ENCODE peak calls at places on chromosome 22, in six cellular contexts. M is IMR-90, D is PC-3, G is H1, W is prostate gland, F is epithelial cell of esophagus. P is an unnamed sample.

GRCh38 chr22:42601879-42602465 is 12.7 kb downstream of the POLDIP3 start:
- DNase-seq in M (no peak), D (no peak), G (no peak), W (no peak), F (no peak), P (no peak)

GRCh38 chr22:44025171-44026065 is 1.3 kb downstream of the PARVB start:
- DNase-seq in M (no peak), D (no peak), G (no peak), W (no peak), F (no peak), P (no peak)

GRCh38 chr22:19607198-19608113 is 83.2 kb upstream of the CLDN5 start:
- DNase-seq in M (peak; percentile 8), D (peak; percentile 78), G (peak; percentile 55), W (peak; percentile 96), F (peak; percentile 80), P (peak; percentile 19)

GRCh38 chr22:39242809-39243442 is 1.9 kb downstream of the PDGFB start:
- DNase-seq in M (no peak), D (peak; percentile 73), G (peak; percentile 86), W (peak; percentile 79), F (peak; percentile 54), P (no peak)

GRCh38 chr22:32378703-32379272 is 21.1 kb downstream of the RFPL3 start:
- DNase-seq in M (peak; percentile 18), D (peak; percentile 58), G (peak; percentile 91), W (no peak), F (peak; percentile 51), P (peak; percentile 80)

GRCh38 chr22:40363059-40363458 is 7.3 kb upstream of the SGSM3 start:
- DNase-seq in M (peak; percentile 90), D (no peak), G (no peak), W (no peak), F (no peak), P (no peak)

GRCh38 chr22:45212992-45213751 is 27.5 kb downstream of the KIAA0930 start:
- DNase-seq in M (peak; percentile 81), D (no peak), G (no peak), W (no peak), F (peak; percentile 20), P (no peak)

GRCh38 chr22:44442186-44442465 is 55.9 kb downstream of the RTL6 start:
- DNase-seq in M (no peak), D (no peak), G (no peak), W (no peak), F (no peak), P (no peak)

GRCh38 chr22:49853981-49854791 is 542 bp downstream of the ZBED4 start:
- DNase-seq in M (peak; percentile 17), D (peak; percentile 8), G (peak; percentile 54), W (peak; percentile 27), F (peak; percentile 35), P (peak; percentile 35)

GRCh38 chr22:28568099-28568498 is 111.5 kb downstream of the TTC28 start:
- DNase-seq in M (peak; percentile 8), D (no peak), G (no peak), W (no peak), F (no peak), P (no peak)

DNA sequence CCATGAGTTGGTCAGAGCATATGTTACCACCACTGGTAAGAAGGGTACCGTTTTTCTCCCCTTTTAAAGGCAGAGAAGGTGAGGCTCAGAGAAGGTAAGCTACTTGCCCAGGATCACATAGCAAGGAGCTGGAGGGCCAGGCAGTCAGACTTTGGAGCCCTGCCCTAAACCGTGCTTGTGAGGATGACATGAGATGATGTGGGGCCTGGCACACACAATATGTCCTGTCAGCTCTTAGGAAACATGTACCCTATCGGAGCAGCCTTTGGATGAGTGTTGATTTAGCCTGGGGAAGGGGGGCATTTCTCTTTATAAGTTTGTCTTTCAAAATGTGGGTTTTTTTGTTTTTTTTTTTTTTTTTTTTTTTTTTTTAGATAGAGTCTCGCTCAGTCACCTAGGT is 100.5 kb upstream of the CRYBB3 start:
- DNase-seq in M (no peak), D (no peak), G (no peak), W (no peak), F (no peak), P (no peak)
- TF ChIP-seq CTCF in M (no peak), D (no peak), G (no peak), W (no peak), F (no peak), P (no peak)

GRCh38 chr22:22867996-22868715 is 19.5 kb upstream of the IGLL5 start:
- DNase-seq in M (no peak), D (no peak), G (no peak), W (no peak), F (no peak), P (no peak)

GRCh38 chr22:22872722-22873708 is 14.6 kb upstream of the IGLL5 start:
- DNase-seq in M (no peak), D (no peak), G (no peak), W (no peak), F (no peak), P (no peak)

GRCh38 chr22:22871536-22872278 is 15.9 kb upstream of the IGLL5 start:
- DNase-seq in M (no peak), D (no peak), G (no peak), W (no peak), F (no peak), P (no peak)

GRCh38 chr22:22866381-22867111 is 21.1 kb upstream of the IGLL5 start:
- DNase-seq in M (no peak), D (peak; percentile 2), G (no peak), W (no peak), F (peak; percentile 4), P (no peak)

DNA sequence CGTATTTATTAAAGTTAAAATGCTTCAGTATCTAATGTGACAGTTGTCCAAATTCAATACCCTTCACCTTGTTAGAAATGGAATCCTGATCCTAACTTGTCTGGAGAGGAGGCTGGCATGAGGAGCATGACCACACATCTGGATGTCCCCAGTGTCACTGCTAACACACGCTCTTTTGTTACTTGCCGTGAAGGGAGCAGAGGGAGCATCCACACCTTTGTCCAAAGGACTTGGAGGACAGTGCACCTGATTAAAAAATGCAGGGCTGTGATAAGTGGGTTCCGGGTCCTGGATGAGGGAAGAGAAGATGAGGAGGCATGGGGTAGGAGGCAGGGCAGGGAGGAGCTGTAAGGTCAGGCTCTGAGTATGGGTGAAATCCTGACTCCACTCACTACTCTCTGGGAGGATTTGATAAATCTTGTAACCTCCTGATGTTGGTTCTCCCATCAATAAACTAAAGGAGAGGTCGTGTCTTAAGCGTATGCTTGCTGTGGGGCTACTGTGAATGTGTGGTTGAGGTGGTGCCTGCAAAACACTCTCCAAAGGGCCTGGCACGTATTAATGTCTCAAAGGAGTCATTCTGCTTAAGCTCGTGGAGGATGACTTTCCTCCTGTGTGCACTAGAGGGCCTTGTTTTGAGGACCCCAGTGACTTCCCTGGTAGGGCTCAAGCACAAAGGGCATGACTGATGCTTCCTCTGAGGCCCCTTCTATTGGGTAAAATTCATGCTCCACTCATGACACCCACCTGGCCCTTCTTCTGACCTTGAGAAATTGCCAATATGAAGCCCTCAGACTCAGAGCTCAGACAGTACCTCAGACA is 16.8 kb upstream of the IGLL5 start:
- DNase-seq in M (no peak), D (peak; percentile 5), G (no peak), W (no peak), F (no peak), P (no peak)
- TF ChIP-seq CTCF in M (peak; percentile 4), D (no peak), G (no peak), W (no peak), F (no peak), P (peak; percentile 28)

GRCh38 chr22:37818397-37819099 is 4.6 kb upstream of the GALR3 start:
- DNase-seq in M (peak; percentile 35), D (no peak), G (peak; percentile 81), W (peak; percentile 44), F (peak; percentile 73), P (peak; percentile 69)
- TF ChIP-seq CTCF in M (peak; percentile 25), D (no peak), G (peak; percentile 48), W (no peak), F (peak; percentile 43), P (no peak)

GRCh38 chr22:34333285-34333684 is 413.0 kb upstream of the LARGE1 start:
- DNase-seq in M (no peak), D (no peak), G (no peak), W (no peak), F (no peak), P (no peak)
- TF ChIP-seq CTCF in M (no peak), D (no peak), G (peak; percentile 21), W (no peak), F (no peak), P (no peak)

GRCh38 chr22:17749605-17750395 is 24.5 kb downstream of the BID start:
- DNase-seq in M (no peak), D (no peak), G (no peak), W (no peak), F (no peak), P (no peak)

GRCh38 chr22:17748555-17749353 is 25.5 kb downstream of the BID start:
- DNase-seq in M (no peak), D (no peak), G (peak; percentile 81), W (no peak), F (no peak), P (peak; percentile 64)

GRCh38 chr22:17751596-17751995 is 22.7 kb downstream of the BID start:
- DNase-seq in M (no peak), D (no peak), G (no peak), W (no peak), F (no peak), P (no peak)

GRCh38 chr22:17753401-17753989 is 20.8 kb downstream of the BID start:
- DNase-seq in M (peak; percentile 55), D (peak; percentile 48), G (no peak), W (no peak), F (no peak), P (no peak)

GRCh38 chr22:17754233-17754925 is 19.9 kb downstream of the BID start:
- DNase-seq in M (no peak), D (peak; percentile 7), G (no peak), W (no peak), F (no peak), P (no peak)
- TF ChIP-seq CTCF in M (peak; percentile 9), D (peak; percentile 45), G (peak; percentile 85), W (no peak), F (peak; percentile 28), P (no peak)

GRCh38 chr22:36362819-36363377 is 24.9 kb downstream of the MYH9 start:
- DNase-seq in M (no peak), D (peak; percentile 43), G (no peak), W (no peak), F (peak; percentile 74), P (no peak)
- TF ChIP-seq CTCF in M (no peak), D (no peak), G (no peak), W (no peak), F (no peak), P (no peak)

DNA sequence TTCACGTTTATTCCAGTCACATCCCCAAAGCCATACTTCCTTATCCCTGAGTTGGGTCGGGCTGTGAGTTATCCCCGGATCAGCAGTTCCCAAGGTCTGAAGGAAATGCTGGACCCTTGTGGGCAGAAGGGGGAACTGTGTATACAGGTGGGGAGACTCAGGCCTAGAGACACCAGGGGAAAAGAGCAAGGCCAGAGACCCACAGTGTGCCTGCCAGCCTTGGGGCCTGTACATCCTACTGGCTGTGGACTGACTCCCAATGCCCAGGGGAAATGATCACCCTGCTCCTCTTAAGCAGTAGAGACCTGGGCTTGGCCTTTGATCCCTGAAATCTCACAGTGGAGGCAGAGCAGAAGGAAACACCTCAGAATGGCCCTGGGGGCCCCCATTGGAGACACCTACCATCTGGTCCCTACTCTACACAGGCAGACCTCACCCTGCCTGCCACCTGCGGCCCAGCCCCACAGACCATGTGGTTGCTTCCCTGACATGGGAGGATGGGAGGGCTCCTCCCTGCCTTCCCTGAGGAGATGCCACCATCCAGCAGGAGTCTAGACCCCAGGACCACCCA is 1.3 kb downstream of the SELENOM start:
- DNase-seq in M (no peak), D (no peak), G (no peak), W (no peak), F (no peak), P (peak; percentile 26)
- TF ChIP-seq CTCF in M (peak; percentile 21), D (no peak), G (no peak), W (no peak), F (peak; percentile 3), P (no peak)

GRCh38 chr22:24834845-24835570 is 29.0 kb downstream of the SGSM1 start:
- DNase-seq in M (peak; percentile 11), D (peak; percentile 12), G (peak; percentile 57), W (no peak), F (peak; percentile 35), P (peak; percentile 40)
- TF ChIP-seq CTCF in M (no peak), D (peak; percentile 39), G (peak; percentile 60), W (no peak), F (peak; percentile 36), P (no peak)